ENCODE peak calls at places on chromosome 17, in nine cellular contexts. Q is fibroblast of pulmonary artery; G is GM12865; B is activated T-helper 9 cell treated with anti-CD3 and anti-CD28 coated beads, Interleukin-2, amount 50 U/mL, for 16 hours; S is CD4-positive, alpha-beta T cell; W is activated T-helper 1 cell treated with anti-CD3 and anti-CD28 coated beads, Interleukin-12 subunit alpha, Interleukin-12 subunit beta, Interleukin-2, Interleukin-4 antibody, amounts not matched to agents 30 ng/mL and 10 ng/mL and 1 ng/mL, durations not matched to agents 14 hours and 24 hours and 36 hours; O is prostate gland; Z is HEK293T; H is GM04504. K is an unnamed sample.

GRCh38 chr17:27522028-27522639 is 65.9 kb downstream of the KSR1 start:
- DNase-seq in Q (no peak), G (no peak), B (no peak), S (no peak), W (no peak), O (no peak), Z (no peak), H (no peak), K (no peak)

GRCh38 chr17:6471531-6472465 is 27.5 kb downstream of the PIMREG start:
- DNase-seq in Q (peak; percentile 82), G (no peak), B (no peak), S (no peak), W (no peak), O (no peak), Z (no peak), H (peak; percentile 39), K (no peak)

GRCh38 chr17:35286120-35286781 is 43.4 kb downstream of the SLFN5 start:
- DNase-seq in Q (peak; percentile 41), G (peak; percentile 64), B (no peak), S (no peak), W (no peak), O (no peak), Z (no peak), H (no peak), K (no peak)

GRCh38 chr17:61335845-61336655 is 63.6 kb upstream of the TBX2 start:
- DNase-seq in Q (no peak), G (no peak), B (no peak), S (no peak), W (no peak), O (peak; percentile 62), Z (peak; percentile 30), H (no peak), K (no peak)

GRCh38 chr17:65914784-65915342 is 277.1 kb downstream of the CEP112 start:
- DNase-seq in Q (peak; percentile 11), G (peak; percentile 92), B (no peak), S (no peak), W (peak; percentile 1), O (no peak), Z (no peak), H (no peak), K (peak; percentile 60)

GRCh38 chr17:21018894-21019293 is 23.9 kb downstream of the USP22 start:
- DNase-seq in Q (no peak), G (no peak), B (no peak), S (no peak), W (no peak), O (no peak), Z (no peak), H (no peak), K (no peak)

GRCh38 chr17:72997559-72997958 is 94.9 kb downstream of the SLC39A11 start:
- DNase-seq in Q (peak; percentile 60), G (no peak), B (no peak), S (no peak), W (no peak), O (no peak), Z (no peak), H (no peak), K (no peak)

GRCh38 chr17:19978206-19978802 is 676 bp upstream of the AKAP10 start:
- DNase-seq in Q (no peak), G (no peak), B (no peak), S (peak; percentile 9), W (no peak), O (peak; percentile 16), Z (no peak), H (no peak), K (no peak)